ENCODE peak calls at places on chromosomes 1 and 21, in ten cellular contexts. W is ascending aorta; N is hepatocyte; C is adrenal gland; Q is kidney epithelial cell; G is lower leg skin; U is AG09309; B is cardiac fibroblast; M is uterus; J is CD8-positive, alpha-beta T cell. T is an unnamed sample.
A peak's percentile ranks its signal among the peaks of the same experiment; 100 is the strongest.

GRCh38 chr1:83999316-83999819 is 436 bp upstream of the TTLL7 start:
- DNase-seq in N (peak; percentile 80), U (peak; percentile 8), C (peak; percentile 62), Q (no peak), J (peak; percentile 11), B (peak; percentile 84), G (peak; percentile 89), M (peak; percentile 70), W (peak; percentile 22), T (peak; percentile 66)

GRCh38 chr21:43207043-43207315 is 38.2 kb downstream of the CRYAA start:
- DNase-seq in G (no peak), M (no peak), J (no peak), B (no peak), N (no peak), Q (no peak), U (no peak), W (no peak), C (no peak), T (no peak)

GRCh38 chr21:33273044-33273443 is 6.9 kb downstream of the IL10RB start:
- DNase-seq in B (peak; percentile 42), Q (no peak), W (no peak), J (no peak), M (no peak), G (no peak), N (no peak), C (no peak), U (no peak), T (no peak)

GRCh38 chr1:22861764-22862440 is 110.8 kb downstream of the LACTBL1 start:
- DNase-seq in J (no peak), U (peak; percentile 31), W (no peak), Q (peak; percentile 14), M (no peak), N (peak; percentile 67), G (no peak), C (peak; percentile 55), B (peak; percentile 68), T (peak; percentile 84)

GRCh38 chr1:201904579-201904978 is 15.9 kb downstream of the SHISA4 start:
- DNase-seq in B (peak; percentile 88), W (no peak), G (no peak), N (peak; percentile 50), J (no peak), C (no peak), U (peak; percentile 74), M (peak; percentile 93), Q (peak; percentile 62), T (peak; percentile 86)

GRCh38 chr21:36681117-36681631 is 17.7 kb upstream of the SIM2 start:
- DNase-seq in G (no peak), U (no peak), Q (no peak), B (no peak), N (no peak), J (no peak), W (no peak), C (no peak), M (no peak), T (no peak)

GRCh38 chr1:53739109-53739681 is at the start of gene GLIS1:
- DNase-seq in U (peak; percentile 46), J (no peak), B (peak; percentile 83), C (peak; percentile 74), Q (no peak), W (no peak), G (peak; percentile 92), N (peak; percentile 91), M (peak; percentile 65), T (peak; percentile 80)

GRCh38 chr1:44694863-44695478 is 20.5 kb downstream of the ARMH1 start:
- DNase-seq in U (no peak), M (no peak), C (no peak), J (no peak), N (no peak), Q (no peak), G (no peak), W (no peak), B (no peak), T (no peak)

GRCh38 chr1:20604678-20605077 is 15.8 kb downstream of the CDA start:
- DNase-seq in B (peak; percentile 59), G (no peak), N (no peak), M (no peak), Q (no peak), W (no peak), U (no peak), C (no peak), J (no peak), T (no peak)

GRCh38 chr1:231162300-231162969 is 577 bp downstream of the TRIM67 start:
- DNase-seq in M (no peak), G (no peak), C (peak; percentile 35), Q (no peak), N (peak; percentile 74), B (peak; percentile 36), J (no peak), U (no peak), W (no peak), T (peak; percentile 18)

GRCh38 chr1:24803987-24804530 is 58.8 kb downstream of the CLIC4 start:
- DNase-seq in J (no peak), N (no peak), U (no peak), B (no peak), G (no peak), M (no peak), Q (no peak), C (no peak), W (no peak), T (no peak)

GRCh38 chr1:237590381-237590780 is 300.3 kb downstream of the ZP4 start:
- DNase-seq in W (no peak), G (no peak), J (no peak), B (no peak), Q (no peak), M (no peak), C (no peak), U (no peak), N (no peak), T (no peak)

GRCh38 chr1:201531551-201532425 is 7.1 kb upstream of the NAV1 start:
- DNase-seq in J (no peak), U (no peak), M (no peak), N (no peak), B (no peak), W (no peak), G (peak; percentile 76), Q (no peak), C (no peak), T (peak; percentile 37)

GRCh38 chr21:43203523-43204080 is 34.8 kb downstream of the CRYAA start:
- DNase-seq in M (no peak), B (no peak), G (peak; percentile 59), N (no peak), W (no peak), J (no peak), U (no peak), Q (no peak), C (no peak), T (no peak)

GRCh38 chr1:52403566-52404115 is 582 bp downstream of the ORC1 start:
- DNase-seq in W (no peak), N (peak; percentile 54), B (peak; percentile 89), C (peak; percentile 47), G (no peak), M (no peak), J (no peak), U (peak; percentile 39), Q (peak; percentile 37), T (peak; percentile 75)

GRCh38 chr1:998051-998821 is 1.7 kb downstream of the HES4 start:
- DNase-seq in M (peak; percentile 17), B (no peak), C (no peak), J (no peak), W (no peak), Q (no peak), U (no peak), G (no peak), N (peak; percentile 64), T (no peak)
- H3K4me3 ChIP-seq in M (no peak overlapping the region), B (no peak overlapping the region), C (peak overlapping the region; percentile 64), J (no peak overlapping the region), W (peak overlapping the region; percentile 58), Q (peak overlapping the region; percentile 83), U (no peak overlapping the region), G (no peak overlapping the region), N (peak overlapping the region; percentile 73), T (peak overlapping the region; percentile 25)

GRCh38 chr1:19585507-19585906 is 58.6 kb upstream of the NBL1 start:
- DNase-seq in M (no peak), W (no peak), N (no peak), B (no peak), C (no peak), G (no peak), U (no peak), J (no peak), Q (no peak), T (no peak)

GRCh38 chr1:19577001-19577400 is 67.1 kb upstream of the NBL1 start:
- DNase-seq in G (no peak), N (no peak), J (no peak), C (no peak), B (peak; percentile 43), M (no peak), W (no peak), U (no peak), Q (no peak), T (peak; percentile 57)

GRCh38 chr1:19582318-19582717 is 61.8 kb upstream of the NBL1 start:
- DNase-seq in U (no peak), J (peak; percentile 58), C (peak; percentile 67), Q (no peak), G (peak; percentile 88), N (peak; percentile 70), B (peak; percentile 44), W (no peak), M (peak; percentile 29), T (no peak)
- TF ChIP-seq CTCF in U (peak; percentile 46), J (peak; percentile 87), C (peak; percentile 57), Q (peak; percentile 75), G (no peak), N (peak; percentile 55), B (peak; percentile 69), W (peak; percentile 55), M (peak; percentile 37), T (peak; percentile 58)

DNA sequence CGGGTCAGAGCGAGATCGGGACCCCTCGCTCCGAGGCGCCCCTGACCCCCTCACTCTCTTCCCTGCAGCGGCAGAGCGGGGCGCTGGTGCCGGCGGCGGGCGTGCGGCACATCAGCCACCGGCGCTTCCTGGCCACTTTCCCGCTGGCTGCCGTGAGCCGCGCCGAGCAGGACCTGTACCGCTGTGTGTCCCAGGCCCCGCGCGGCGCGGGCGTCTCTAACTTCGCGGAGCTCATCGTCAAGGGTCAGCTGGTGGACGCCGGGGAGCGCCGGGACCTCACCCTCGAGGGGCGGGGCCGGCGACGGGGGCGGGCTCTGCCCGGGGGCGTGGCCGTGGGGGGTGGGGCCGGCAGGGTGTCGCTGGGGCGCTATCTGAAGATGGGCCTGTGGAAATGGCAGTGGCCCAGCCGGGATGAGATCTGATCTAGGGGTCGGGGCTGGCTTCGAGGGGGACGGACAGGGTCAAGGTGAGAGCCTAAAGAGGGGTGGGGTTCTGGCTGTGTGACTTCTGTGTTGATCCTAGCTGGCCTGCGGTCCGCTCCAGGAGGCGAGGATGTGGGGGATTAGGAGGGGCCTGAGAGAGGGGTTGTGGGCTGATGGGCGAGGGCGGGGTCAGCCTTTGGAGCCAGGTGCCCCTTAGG is 23.6 kb downstream of the PTPRU start:
- DNase-seq in U (no peak), Q (no peak), N (peak; percentile 81), C (peak; percentile 59), J (no peak), B (no peak), M (peak; percentile 43), W (no peak), G (no peak), T (peak; percentile 51)
- H3K4me3 ChIP-seq in U (peak overlapping the region; percentile 24), Q (peak overlapping the region; percentile 41), N (peak overlapping the region; percentile 35), C (peak overlapping the region; percentile 46), J (no peak overlapping the region), B (peak overlapping the region; percentile 50), M (peak overlapping the region; percentile 23), W (peak overlapping the region; percentile 53), G (no peak overlapping the region), T (peak overlapping the region; percentile 56)

DNA sequence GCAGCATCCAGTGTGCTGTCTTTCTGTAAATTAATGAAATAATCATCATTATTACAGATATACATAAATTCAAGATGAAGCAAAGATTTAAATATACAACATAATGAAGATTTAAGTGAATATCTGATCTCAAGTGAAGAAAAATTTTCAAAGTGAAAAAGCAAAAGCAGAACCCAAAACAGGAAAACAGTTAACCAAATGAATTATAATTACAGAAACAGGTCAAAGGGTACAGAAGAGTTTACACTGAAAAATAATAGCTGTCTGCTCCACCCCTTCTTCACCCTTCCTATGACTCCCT is 44.8 kb upstream of the GTF2B start:
- DNase-seq in U (no peak), J (no peak), C (no peak), W (no peak), B (no peak), N (no peak), M (no peak), G (no peak), Q (no peak), T (no peak)
- TF ChIP-seq CTCF in U (no peak), J (peak; percentile 9), C (no peak), W (no peak), B (no peak), N (no peak), M (no peak), G (no peak), Q (no peak), T (no peak)